ENCODE peak calls at places on chromosomes 16 and 17, in eight cellular contexts. V is fibroblast of the aortic adventitia; F is EL; E is activated naive CD4-positive, alpha-beta T cell treated with anti-CD3 and anti-CD28 coated beads, Interleukin-2, amount 50 U/mL, for 16 hours; K is brain pericyte; Y is progenitor cell of endocrine pancreas; C is sciatic nerve; W is NCI-H1694. D is an unnamed sample.

GRCh38 chr16:12205378-12205777 is 228.8 kb downstream of the SNX29 start:
- DNase-seq in V (no peak), F (no peak), E (no peak), K (no peak), Y (no peak), C (no peak), W (no peak), D (no peak)

GRCh38 chr16:7137560-7138330 is 194.9 kb upstream of the RBFOX1 start:
- DNase-seq in V (no peak), F (no peak), E (no peak), K (no peak), Y (no peak), C (no peak), W (no peak), D (no peak)

GRCh38 chr16:1941924-1942809 is 832 bp downstream of the MSRB1 start:
- DNase-seq in V (no peak), F (no peak), E (no peak), K (no peak), Y (no peak), C (no peak), W (no peak), D (no peak)

GRCh38 chr17:39239640-39240314 is 14.0 kb upstream of the STAC2 start:
- DNase-seq in V (no peak), F (no peak), E (peak), K (no peak), Y (peak), C (peak), W (peak), D (no peak)

GRCh38 chr17:2237960-2238359 is 65.6 kb downstream of the SMG6 start:
- DNase-seq in V (no peak), F (peak), E (no peak), K (no peak), Y (no peak), C (no peak), W (no peak), D (no peak)

GRCh38 chr17:81171941-81172340 is 5.9 kb upstream of the AATK start:
- DNase-seq in V (peak), F (no peak), E (no peak), K (no peak), Y (no peak), C (no peak), W (no peak), D (peak)

GRCh38 chr17:36842231-36842630 is 95.0 kb upstream of the LHX1 start:
- DNase-seq in V (no peak), F (no peak), E (no peak), K (no peak), Y (no peak), C (no peak), W (no peak), D (no peak)

GRCh38 chr17:18187816-18188761 is 4.5 kb downstream of the ALKBH5 start:
- DNase-seq in V (peak), F (peak), E (no peak), K (no peak), Y (no peak), C (no peak), W (no peak), D (peak)

GRCh38 chr17:19354123-19354522 is 8.4 kb downstream of the B9D1 start:
- DNase-seq in V (peak), F (peak), E (no peak), K (no peak), Y (no peak), C (no peak), W (no peak), D (peak)

GRCh38 chr16:83109736-83110135 is 483.0 kb downstream of the CDH13 start:
- DNase-seq in V (peak), F (no peak), E (no peak), K (no peak), Y (no peak), C (no peak), W (no peak), D (peak)

GRCh38 chr17:41917957-41918391 is 777 bp downstream of the ACLY start:
- DNase-seq in V (peak), F (peak), E (peak), K (no peak), Y (peak), C (peak), W (peak), D (peak)

GRCh38 chr17:22694362-22695227 is 1002.3 kb downstream of the KCNJ18 start:
- DNase-seq in V (no peak), F (no peak), E (no peak), K (no peak), Y (no peak), C (no peak), W (peak), D (no peak)

D was measured in GM03348.